ENCODE peak calls at places on chromosomes 13 and 19, in seven cellular contexts. W is IMR-90; X is CD8-positive, alpha-beta memory T cell; Z is colonic mucosa; A is testis; K is effector memory CD4-positive, alpha-beta T cell; C is uterus. U is an unnamed sample. For H3K36me3, the result is how much of the 10 kb centered on the place peaks cover.

GRCh38 chr19:18883530-18884304 is 12.2 kb downstream of the CERS1 start:
- DNase-seq in W (no peak), X (no peak), Z (peak), A (no peak), K (no peak), C (no peak), U (no peak)

GRCh38 chr13:46743191-46743590 is 53.8 kb downstream of the ESD start:
- DNase-seq in W (peak), X (no peak), Z (no peak), A (no peak), K (no peak), C (no peak), U (no peak)

GRCh38 chr13:112447306-112447705 is 71.2 kb downstream of the SPACA7 start:
- DNase-seq in W (no peak), X (no peak), Z (peak), A (no peak), K (no peak), C (no peak), U (no peak)

GRCh38 chr13:103903790-103904189 is 837.6 kb upstream of the SLC10A2 start:
- DNase-seq in W (no peak), X (no peak), Z (no peak), A (no peak), K (no peak), C (no peak), U (no peak)

GRCh38 chr19:33374406-33374703 is 846 bp downstream of the CEBPG start:
- DNase-seq in W (peak), X (no peak), Z (no peak), A (no peak), K (no peak), C (peak), U (no peak)

GRCh38 chr19:17496337-17496997 is 15.0 kb upstream of the PGLS start:
- DNase-seq in W (peak), X (peak), Z (peak), A (peak), K (peak), C (peak), U (peak)

GRCh38 chr19:53908106-53908932 is 759 bp upstream of the CACNG7 start:
- DNase-seq in W (peak), X (no peak), Z (peak), A (peak), K (peak), C (peak), U (no peak)

GRCh38 chr19:9865732-9866627 is 30.9 kb downstream of the PIN1 start:
- DNase-seq in W (no peak), X (peak), Z (no peak), A (peak), K (peak), C (no peak), U (no peak)

GRCh38 chr13:95113601-95114000 is 187.7 kb downstream of the ABCC4 start:
- DNase-seq in W (no peak), X (no peak), Z (no peak), A (no peak), K (no peak), C (no peak), U (no peak)

GRCh38 chr13:105599477-105600037 is 935.9 kb downstream of the EFNB2 start:
- DNase-seq in W (no peak), X (no peak), Z (no peak), A (no peak), K (no peak), C (no peak), U (no peak)

GRCh38 chr13:68046900-68047299 is 816.8 kb upstream of the PCDH9 start:
- DNase-seq in W (no peak), X (no peak), Z (no peak), A (no peak), K (no peak), C (no peak), U (no peak)

GRCh38 chr13:23470706-23471610 is 37.5 kb upstream of the SACS start:
- DNase-seq in W (no peak), X (no peak), Z (no peak), A (no peak), K (no peak), C (no peak), U (no peak)

GRCh38 chr13:71695662-71696061 is 171.3 kb downstream of the DACH1 start:
- DNase-seq in W (no peak), X (no peak), Z (no peak), A (no peak), K (no peak), C (no peak), U (no peak)

GRCh38 chr13:24605923-24606372 is 74.3 kb upstream of the ATP12A start:
- DNase-seq in W (peak), X (peak), Z (no peak), A (no peak), K (no peak), C (no peak), U (no peak)

GRCh38 chr19:4717191-4717965 is 6.3 kb downstream of the DPP9 start:
- DNase-seq in W (peak), X (no peak), Z (no peak), A (no peak), K (no peak), C (no peak), U (no peak)

GRCh38 chr13:33279898-33280549 is 5.5 kb downstream of the STARD13 start:
- DNase-seq in W (peak), X (no peak), Z (no peak), A (no peak), K (no peak), C (no peak), U (no peak)

GRCh38 chr19:35895911-35896642 is 4.3 kb downstream of the NFKBID start:
- DNase-seq in W (no peak), X (no peak), Z (no peak), A (no peak), K (no peak), C (no peak), U (no peak)
- H3K36me3 ChIP-seq in W (under half), X (under half), Z (under half), A (under half), K (under half), C (under half), U (under half)

DNA sequence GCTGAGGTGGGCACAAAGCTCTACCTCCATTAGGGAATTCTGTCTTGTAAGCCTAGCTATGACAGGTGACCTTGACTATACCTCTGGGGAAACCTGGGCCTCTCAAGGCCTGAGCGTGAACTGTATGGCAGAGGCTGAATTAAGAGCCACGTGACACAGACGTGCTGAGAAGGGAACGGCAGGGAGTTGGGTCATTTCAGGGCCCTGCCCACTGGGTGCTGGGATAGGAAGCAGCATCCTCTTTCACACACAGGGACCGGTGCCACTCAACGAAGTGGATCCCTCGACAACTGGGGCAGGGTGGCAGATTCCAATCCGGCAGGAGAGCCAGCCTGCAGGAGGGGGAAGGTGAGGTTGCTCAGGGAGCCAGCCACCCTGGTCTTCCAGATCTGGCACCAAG is 9.2 kb downstream of the ASF1B start:
- DNase-seq in W (no peak), X (no peak), Z (no peak), A (no peak), K (no peak), C (no peak), U (no peak)
- H3K36me3 ChIP-seq in W (under half), X (under half), Z (under half), A (under half), K (under half), C (under half), U (under half)

DNA sequence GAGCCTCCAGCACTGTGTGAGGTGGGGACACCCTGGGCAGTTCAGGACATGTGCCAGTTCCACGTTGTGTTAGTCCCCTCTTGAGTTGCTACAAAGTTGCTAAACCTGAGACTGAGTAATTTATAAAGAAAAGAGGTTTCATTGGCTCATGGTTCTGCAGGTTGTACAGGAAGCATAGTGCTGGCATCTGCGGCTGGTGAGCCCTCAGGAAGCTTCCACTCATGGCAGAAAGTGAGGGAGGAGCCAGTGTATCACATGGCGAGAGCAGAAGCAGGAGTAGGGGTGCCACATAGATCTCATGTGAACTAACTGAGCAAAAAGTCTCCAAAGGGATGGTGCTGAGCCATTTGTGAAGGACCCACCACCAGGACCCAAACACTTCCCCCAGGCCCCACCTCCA is 33.2 kb downstream of the TRPM4 start:
- DNase-seq in W (no peak), X (no peak), Z (no peak), A (no peak), K (no peak), C (no peak), U (no peak)
- H3K36me3 ChIP-seq in W (under half), X (under half), Z (under half), A (under half), K (under half), C (under half), U (half or more)

DNA sequence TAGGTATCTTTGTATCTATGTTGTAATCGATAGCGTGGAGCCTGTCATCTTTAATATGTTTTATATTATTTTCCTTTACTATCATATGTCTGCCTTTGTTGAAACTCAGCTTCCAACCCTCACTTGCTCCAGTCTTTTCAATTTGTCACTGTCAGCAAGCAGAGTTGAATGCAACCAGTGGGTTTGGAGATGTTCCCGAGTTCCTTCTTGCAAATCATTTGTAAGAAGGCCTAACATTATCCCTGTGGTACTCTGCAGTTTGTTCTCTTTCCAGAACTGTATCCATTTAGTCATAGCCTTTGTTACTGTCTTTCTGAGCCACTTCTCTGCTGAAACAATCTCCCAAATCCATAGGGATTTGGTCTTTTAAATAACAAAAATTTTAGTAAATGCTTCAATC is 41.8 kb downstream of the RNASEH2B start:
- DNase-seq in W (peak), X (no peak), Z (no peak), A (no peak), K (no peak), C (no peak), U (no peak)
- H3K36me3 ChIP-seq in W (under half), X (under half), Z (under half), A (under half), K (under half), C (under half), U (under half)

GRCh38 chr13:91347996-91348905 is 764 bp downstream of the MIR17HG start:
- DNase-seq in W (no peak), X (peak), Z (peak), A (peak), K (peak), C (peak), U (peak)
- H3K36me3 ChIP-seq in W (under half), X (under half), Z (under half), A (under half), K (under half), C (under half), U (under half)

GRCh38 chr19:8461891-8462290 is 17.1 kb downstream of the HNRNPM start:
- DNase-seq in W (no peak), X (no peak), Z (no peak), A (no peak), K (no peak), C (no peak), U (no peak)

GRCh38 chr19:8459520-8460260 is 14.9 kb downstream of the HNRNPM start:
- DNase-seq in W (peak), X (no peak), Z (no peak), A (no peak), K (no peak), C (no peak), U (no peak)

GRCh38 chr19:8461376-8461775 is 16.6 kb downstream of the HNRNPM start:
- DNase-seq in W (no peak), X (no peak), Z (no peak), A (no peak), K (no peak), C (no peak), U (no peak)

GRCh38 chr19:8459095-8459494 is 14.3 kb downstream of the HNRNPM start:
- DNase-seq in W (no peak), X (no peak), Z (no peak), A (no peak), K (no peak), C (no peak), U (no peak)

DNA sequence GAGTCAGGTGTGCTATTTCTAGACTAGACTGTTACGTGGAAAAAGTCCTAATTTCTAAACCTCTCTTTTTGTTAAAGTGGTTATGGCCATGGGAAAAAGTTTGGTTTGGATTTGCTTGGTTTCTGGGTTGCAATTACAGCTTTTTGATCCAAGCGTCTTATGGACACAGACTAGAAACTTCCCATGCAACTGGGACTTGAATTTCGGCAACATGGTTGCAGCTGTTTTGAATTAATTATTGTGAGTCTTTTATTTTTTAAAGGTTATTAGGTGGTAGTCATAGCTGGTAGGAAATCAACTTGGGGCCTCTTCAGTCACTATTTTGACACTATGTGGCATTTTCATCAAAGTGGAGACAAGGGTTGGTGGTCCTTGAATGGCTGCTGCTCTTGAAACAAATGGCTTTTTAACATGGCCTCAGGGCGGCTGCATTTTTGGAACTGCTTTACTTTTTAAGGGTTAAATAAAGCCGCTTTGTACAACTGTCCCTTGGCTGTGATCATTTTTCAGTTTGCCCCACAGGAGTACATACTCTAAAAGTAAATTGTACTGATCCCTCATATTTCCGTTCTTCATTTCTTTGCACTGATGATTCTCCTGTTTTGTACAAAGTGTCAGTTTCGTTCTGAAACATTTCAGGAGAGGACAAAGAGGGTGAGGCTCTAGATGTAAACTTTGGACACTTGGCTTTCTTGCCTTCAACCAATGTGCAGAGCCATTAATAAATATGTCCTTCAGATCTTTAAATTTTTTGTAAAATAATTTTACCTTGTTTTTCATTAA is 15.9 kb downstream of the HNRNPM start:
- DNase-seq in W (no peak), X (no peak), Z (no peak), A (no peak), K (no peak), C (no peak), U (no peak)
- H3K36me3 ChIP-seq in W (under half), X (half or more), Z (under half), A (under half), K (half or more), C (under half), U (under half)

GRCh38 chr13:31151837-31152236 is 9.9 kb downstream of the HSPH1 start:
- DNase-seq in W (no peak), X (no peak), Z (no peak), A (no peak), K (no peak), C (no peak), U (no peak)

GRCh38 chr13:31145417-31145816 is 16.3 kb downstream of the HSPH1 start:
- DNase-seq in W (no peak), X (no peak), Z (no peak), A (no peak), K (no peak), C (no peak), U (no peak)

GRCh38 chr13:31150315-31150985 is 11.3 kb downstream of the HSPH1 start:
- DNase-seq in W (no peak), X (no peak), Z (no peak), A (no peak), K (no peak), C (no peak), U (no peak)

GRCh38 chr13:31154939-31155338 is 6.8 kb downstream of the HSPH1 start:
- DNase-seq in W (peak), X (no peak), Z (no peak), A (no peak), K (no peak), C (no peak), U (no peak)

GRCh38 chr13:31149604-31150003 is 12.1 kb downstream of the HSPH1 start:
- DNase-seq in W (no peak), X (no peak), Z (no peak), A (no peak), K (no peak), C (no peak), U (no peak)
- H3K36me3 ChIP-seq in W (under half), X (half or more), Z (under half), A (under half), K (half or more), C (under half), U (half or more)

GRCh38 chr13:50015263-50015662 is at the start of gene KCNRG:
- DNase-seq in W (peak), X (no peak), Z (no peak), A (no peak), K (no peak), C (no peak), U (no peak)

GRCh38 chr13:50016421-50016820 is 1.2 kb downstream of the KCNRG start:
- DNase-seq in W (peak), X (no peak), Z (no peak), A (no peak), K (no peak), C (no peak), U (no peak)

GRCh38 chr13:50014404-50014803 is 840 bp upstream of the KCNRG start:
- DNase-seq in W (no peak), X (no peak), Z (no peak), A (no peak), K (no peak), C (no peak), U (no peak)

GRCh38 chr13:50015750-50016149 is 506 bp downstream of the KCNRG start:
- DNase-seq in W (no peak), X (no peak), Z (no peak), A (no peak), K (no peak), C (no peak), U (no peak)

GRCh38 chr13:50017819-50018218 is 2.6 kb downstream of the KCNRG start:
- DNase-seq in W (no peak), X (no peak), Z (no peak), A (no peak), K (no peak), C (no peak), U (no peak)
- H3K36me3 ChIP-seq in W (under half), X (under half), Z (under half), A (under half), K (under half), C (under half), U (under half)

U was measured in left ventricle myocardium inferior.